ENCODE peak calls at places on chromosomes 7 and 10, in six cellular contexts. One of them, this sample, is unnamed.

GRCh38 chr10:13930123-13930522 is 343.4 kb downstream of the PRPF18 start:
- DNase-seq in thoracic aorta: no peak
- DNase-seq in lung: no peak
- DNase-seq in cardiac fibroblast: no peak
- DNase-seq in skeletal muscle cell: no peak
- DNase-seq in cardiac muscle cell: peak
- DNase-seq in this sample: no peak

GRCh38 chr7:3067606-3068005 is 23.9 kb upstream of the CARD11 start:
- DNase-seq in thoracic aorta: no peak
- DNase-seq in cardiac fibroblast: no peak
- DNase-seq in skeletal muscle cell: no peak
- DNase-seq in lung: no peak
- DNase-seq in cardiac muscle cell: no peak
- DNase-seq in this sample: no peak

GRCh38 chr10:35635576-35635975 is 6.5 kb downstream of the FZD8 start:
- DNase-seq in cardiac muscle cell: peak
- DNase-seq in skeletal muscle cell: no peak
- DNase-seq in thoracic aorta: no peak
- DNase-seq in cardiac fibroblast: peak
- DNase-seq in lung: peak
- DNase-seq in this sample: peak

GRCh38 chr10:8873310-8873709 is 818.8 kb downstream of the GATA3 start:
- DNase-seq in cardiac fibroblast: no peak
- DNase-seq in skeletal muscle cell: no peak
- DNase-seq in thoracic aorta: no peak
- DNase-seq in cardiac muscle cell: no peak
- DNase-seq in lung: no peak
- DNase-seq in this sample: no peak

GRCh38 chr7:2680792-2681490 is 7.1 kb upstream of the AMZ1 start:
- DNase-seq in lung: peak
- DNase-seq in cardiac muscle cell: peak
- DNase-seq in thoracic aorta: peak
- DNase-seq in skeletal muscle cell: no peak
- DNase-seq in cardiac fibroblast: peak
- DNase-seq in this sample: peak

GRCh38 chr7:12458520-12459131 is 55.0 kb upstream of the VWDE start:
- DNase-seq in cardiac fibroblast: peak
- DNase-seq in cardiac muscle cell: peak
- DNase-seq in thoracic aorta: no peak
- DNase-seq in lung: no peak
- DNase-seq in skeletal muscle cell: no peak
- DNase-seq in this sample: peak

GRCh38 chr10:29257106-29257783 is 31.6 kb upstream of the LYZL1 start:
- DNase-seq in cardiac fibroblast: peak
- DNase-seq in skeletal muscle cell: peak
- DNase-seq in thoracic aorta: peak
- DNase-seq in lung: peak
- DNase-seq in cardiac muscle cell: peak
- DNase-seq in this sample: peak

GRCh38 chr10:60430017-60430416 is 40.3 kb upstream of the ANK3 start:
- DNase-seq in cardiac muscle cell: no peak
- DNase-seq in skeletal muscle cell: peak
- DNase-seq in cardiac fibroblast: peak
- DNase-seq in lung: no peak
- DNase-seq in thoracic aorta: no peak
- DNase-seq in this sample: peak

GRCh38 chr7:55436457-55436856 is 71.3 kb downstream of the LANCL2 start:
- DNase-seq in cardiac muscle cell: no peak
- DNase-seq in cardiac fibroblast: no peak
- DNase-seq in skeletal muscle cell: no peak
- DNase-seq in thoracic aorta: no peak
- DNase-seq in lung: no peak
- DNase-seq in this sample: no peak

GRCh38 chr10:93746844-93747284 is 10.9 kb upstream of the LGI1 start:
- DNase-seq in cardiac muscle cell: no peak
- DNase-seq in thoracic aorta: no peak
- DNase-seq in cardiac fibroblast: peak
- DNase-seq in lung: no peak
- DNase-seq in skeletal muscle cell: peak
- DNase-seq in this sample: peak

GRCh38 chr10:17206210-17206709 is 4.8 kb upstream of the TRDMT1 start:
- DNase-seq in thoracic aorta: no peak
- DNase-seq in cardiac fibroblast: peak
- DNase-seq in cardiac muscle cell: no peak
- DNase-seq in lung: no peak
- DNase-seq in skeletal muscle cell: no peak
- DNase-seq in this sample: peak

GRCh38 chr10:126110434-126110833 is 214.1 kb downstream of the FANK1 start:
- DNase-seq in lung: no peak
- DNase-seq in cardiac muscle cell: no peak
- DNase-seq in skeletal muscle cell: peak
- DNase-seq in cardiac fibroblast: peak
- DNase-seq in thoracic aorta: no peak
- DNase-seq in this sample: peak

GRCh38 chr10:98415710-98416077 is 712 bp upstream of the PYROXD2 start:
- DNase-seq in cardiac fibroblast: peak
- DNase-seq in skeletal muscle cell: no peak
- DNase-seq in thoracic aorta: no peak
- DNase-seq in cardiac muscle cell: no peak
- DNase-seq in lung: no peak
- DNase-seq in this sample: no peak

GRCh38 chr10:112202561-112203241 is 19.1 kb upstream of the GPAM start:
- DNase-seq in cardiac fibroblast: peak
- DNase-seq in skeletal muscle cell: no peak
- DNase-seq in lung: no peak
- DNase-seq in thoracic aorta: no peak
- DNase-seq in cardiac muscle cell: no peak
- DNase-seq in this sample: no peak

GRCh38 chr7:132564090-132564489 is 12.2 kb downstream of the PLXNA4 start:
- DNase-seq in cardiac fibroblast: no peak
- DNase-seq in cardiac muscle cell: no peak
- DNase-seq in skeletal muscle cell: no peak
- DNase-seq in thoracic aorta: no peak
- DNase-seq in lung: no peak
- DNase-seq in this sample: no peak

GRCh38 chr10:110067960-110068770 is 60.4 kb downstream of the ADD3 start:
- DNase-seq in skeletal muscle cell: no peak
- DNase-seq in lung: no peak
- DNase-seq in cardiac muscle cell: no peak
- DNase-seq in thoracic aorta: no peak
- DNase-seq in cardiac fibroblast: no peak
- DNase-seq in this sample: no peak

GRCh38 chr10:128180843-128181242 is 54.6 kb upstream of the MKI67 start:
- DNase-seq in skeletal muscle cell: no peak
- DNase-seq in thoracic aorta: no peak
- DNase-seq in lung: no peak
- DNase-seq in cardiac muscle cell: no peak
- DNase-seq in cardiac fibroblast: no peak
- DNase-seq in this sample: no peak

GRCh38 chr7:132030883-132031282 is 474.5 kb upstream of the PODXL start:
- DNase-seq in thoracic aorta: no peak
- DNase-seq in lung: no peak
- DNase-seq in cardiac muscle cell: no peak
- DNase-seq in skeletal muscle cell: no peak
- DNase-seq in cardiac fibroblast: no peak
- DNase-seq in this sample: no peak

GRCh38 chr7:101911800-101912705 is 94.6 kb downstream of the CUX1 start:
- DNase-seq in lung: peak
- DNase-seq in skeletal muscle cell: peak
- DNase-seq in cardiac muscle cell: no peak
- DNase-seq in thoracic aorta: no peak
- DNase-seq in cardiac fibroblast: peak
- DNase-seq in this sample: no peak

GRCh38 chr10:116848032-116848911 is 1.0 kb upstream of the ENO4 start:
- DNase-seq in lung: no peak
- DNase-seq in thoracic aorta: no peak
- DNase-seq in skeletal muscle cell: no peak
- DNase-seq in cardiac fibroblast: no peak
- DNase-seq in cardiac muscle cell: no peak
- DNase-seq in this sample: peak

GRCh38 chr10:89815049-89815853 is 113.9 kb downstream of the KIF20B start:
- DNase-seq in cardiac fibroblast: no peak
- DNase-seq in thoracic aorta: no peak
- DNase-seq in cardiac muscle cell: no peak
- DNase-seq in lung: no peak
- DNase-seq in skeletal muscle cell: no peak
- DNase-seq in this sample: no peak

GRCh38 chr10:62335326-62335725 is 38.8 kb upstream of the ZNF365 start:
- DNase-seq in cardiac muscle cell: no peak
- DNase-seq in lung: no peak
- DNase-seq in skeletal muscle cell: no peak
- DNase-seq in thoracic aorta: no peak
- DNase-seq in cardiac fibroblast: peak
- DNase-seq in this sample: no peak

GRCh38 chr10:70272925-70273316 is 10.9 kb downstream of the NPFFR1 start:
- DNase-seq in thoracic aorta: no peak
- DNase-seq in cardiac fibroblast: peak
- DNase-seq in skeletal muscle cell: no peak
- DNase-seq in cardiac muscle cell: no peak
- DNase-seq in lung: no peak
- DNase-seq in this sample: no peak

GRCh38 chr7:81277691-81278090 is 358.8 kb upstream of the SEMA3C start:
- DNase-seq in cardiac fibroblast: no peak
- DNase-seq in thoracic aorta: no peak
- DNase-seq in cardiac muscle cell: no peak
- DNase-seq in lung: no peak
- DNase-seq in skeletal muscle cell: no peak
- DNase-seq in this sample: no peak

GRCh38 chr7:5637415-5637814 is 144.0 kb downstream of the RNF216 start:
- DNase-seq in cardiac fibroblast: no peak
- DNase-seq in skeletal muscle cell: no peak
- DNase-seq in lung: no peak
- DNase-seq in cardiac muscle cell: no peak
- DNase-seq in thoracic aorta: no peak
- DNase-seq in this sample: no peak

GRCh38 chr7:5636446-5636835 is 145.0 kb downstream of the RNF216 start:
- DNase-seq in cardiac fibroblast: no peak
- DNase-seq in thoracic aorta: no peak
- DNase-seq in skeletal muscle cell: no peak
- DNase-seq in lung: no peak
- DNase-seq in cardiac muscle cell: no peak
- DNase-seq in this sample: no peak

GRCh38 chr7:5636914-5637313 is 144.5 kb downstream of the RNF216 start:
- DNase-seq in cardiac muscle cell: no peak
- DNase-seq in lung: no peak
- DNase-seq in thoracic aorta: peak
- DNase-seq in cardiac fibroblast: peak
- DNase-seq in skeletal muscle cell: peak
- DNase-seq in this sample: peak

GRCh38 chr7:5634107-5634950 is 147.1 kb downstream of the RNF216 start:
- DNase-seq in lung: no peak
- DNase-seq in skeletal muscle cell: peak
- DNase-seq in cardiac muscle cell: peak
- DNase-seq in cardiac fibroblast: peak
- DNase-seq in thoracic aorta: no peak
- DNase-seq in this sample: peak

DNA sequence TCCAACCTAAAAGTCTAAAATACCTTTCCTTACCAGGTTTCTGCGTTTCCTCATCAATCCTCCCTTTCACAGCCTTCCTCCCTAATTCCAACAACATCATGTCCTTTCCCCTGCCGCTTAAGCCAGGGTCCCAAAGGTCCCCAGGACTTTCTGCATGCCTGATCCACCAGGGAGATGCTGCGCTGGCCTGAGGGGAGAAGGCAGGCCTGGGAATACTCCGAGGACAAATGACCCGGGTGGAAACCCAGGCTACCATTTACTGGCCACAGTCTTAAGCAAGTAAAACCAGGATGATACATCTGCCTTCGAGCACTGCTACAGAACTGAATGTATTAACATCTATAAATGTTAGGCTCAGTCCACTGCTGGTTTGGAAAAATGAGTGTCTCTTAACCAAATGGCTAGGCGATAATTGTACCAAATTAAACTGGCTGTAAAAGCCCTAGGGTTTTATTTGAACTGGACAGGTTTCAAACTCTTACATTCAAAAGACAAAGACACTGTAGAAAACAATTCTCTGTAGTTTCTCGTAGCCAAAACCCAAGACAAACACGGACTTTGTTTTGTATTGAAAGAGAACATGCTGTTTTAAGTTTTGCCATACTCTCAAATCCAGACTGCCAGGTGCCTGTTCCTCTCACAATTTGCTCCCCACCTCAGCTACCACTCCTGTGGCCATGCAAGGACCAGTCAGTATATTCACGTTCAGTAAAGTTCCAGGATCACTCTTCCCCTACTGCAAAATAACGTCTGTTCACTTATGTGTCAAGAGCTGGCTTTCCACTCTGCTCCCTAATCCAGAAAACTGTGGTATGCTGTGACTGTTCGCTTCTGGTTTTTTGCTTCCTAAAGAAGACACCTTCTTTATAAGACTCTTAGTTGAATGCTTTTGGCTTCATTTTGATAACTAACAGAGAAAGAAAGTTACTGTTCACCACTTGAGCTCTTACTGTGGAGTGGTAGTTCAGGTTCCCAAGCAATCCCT is 145.7 kb downstream of the RNF216 start:
- DNase-seq in skeletal muscle cell: no peak
- DNase-seq in cardiac fibroblast: no peak
- DNase-seq in cardiac muscle cell: no peak
- DNase-seq in lung: no peak
- DNase-seq in thoracic aorta: no peak
- DNase-seq in this sample: no peak
- H3K4me3 ChIP-seq in skeletal muscle cell: no peak
- H3K4me3 ChIP-seq in cardiac fibroblast: no peak
- H3K4me3 ChIP-seq in cardiac muscle cell: no peak
- H3K4me3 ChIP-seq in lung: no peak
- H3K4me3 ChIP-seq in thoracic aorta: no peak
- H3K4me3 ChIP-seq in this sample: no peak

GRCh38 chr10:100114460-100114859 is 32.8 kb upstream of the CPN1 start:
- DNase-seq in thoracic aorta: no peak
- DNase-seq in lung: no peak
- DNase-seq in cardiac muscle cell: no peak
- DNase-seq in skeletal muscle cell: no peak
- DNase-seq in cardiac fibroblast: no peak
- DNase-seq in this sample: no peak
- H3K4me3 ChIP-seq in thoracic aorta: no peak
- H3K4me3 ChIP-seq in lung: no peak
- H3K4me3 ChIP-seq in cardiac muscle cell: no peak
- H3K4me3 ChIP-seq in skeletal muscle cell: no peak
- H3K4me3 ChIP-seq in cardiac fibroblast: no peak
- H3K4me3 ChIP-seq in this sample: no peak

DNA sequence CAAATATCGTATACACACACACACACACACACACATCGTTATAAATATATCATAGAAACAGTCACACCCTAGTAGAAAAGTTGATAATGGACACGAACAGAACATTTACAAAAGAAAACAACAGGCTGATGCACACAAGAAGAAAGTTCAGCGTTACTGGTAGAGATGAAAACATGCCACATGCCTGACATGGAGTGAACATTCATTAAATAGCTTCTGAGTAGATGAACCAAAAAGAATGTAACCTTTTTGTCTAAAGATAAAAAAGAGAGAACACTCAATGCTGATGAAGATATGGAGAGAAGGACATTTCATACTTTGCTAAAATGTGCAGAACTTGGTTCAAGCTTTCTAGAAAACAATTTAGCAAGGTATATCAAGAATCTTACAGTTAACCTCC is 173.4 kb upstream of the KLF14 start:
- DNase-seq in cardiac fibroblast: no peak
- DNase-seq in thoracic aorta: no peak
- DNase-seq in lung: no peak
- DNase-seq in skeletal muscle cell: no peak
- DNase-seq in cardiac muscle cell: no peak
- DNase-seq in this sample: no peak
- H3K4me3 ChIP-seq in cardiac fibroblast: no peak
- H3K4me3 ChIP-seq in thoracic aorta: no peak
- H3K4me3 ChIP-seq in lung: no peak
- H3K4me3 ChIP-seq in skeletal muscle cell: no peak
- H3K4me3 ChIP-seq in cardiac muscle cell: no peak
- H3K4me3 ChIP-seq in this sample: peak

GRCh38 chr7:73707045-73707631 is 12.3 kb downstream of the STX1A start:
- DNase-seq in lung: peak
- DNase-seq in cardiac fibroblast: no peak
- DNase-seq in cardiac muscle cell: no peak
- DNase-seq in thoracic aorta: no peak
- DNase-seq in skeletal muscle cell: no peak
- DNase-seq in this sample: peak
- H3K4me3 ChIP-seq in lung: no peak
- H3K4me3 ChIP-seq in cardiac fibroblast: no peak
- H3K4me3 ChIP-seq in cardiac muscle cell: no peak
- H3K4me3 ChIP-seq in thoracic aorta: no peak
- H3K4me3 ChIP-seq in skeletal muscle cell: no peak
- H3K4me3 ChIP-seq in this sample: no peak